ENCODE peak calls at places on chromosome 18, in seven cellular contexts. D is fibroblast of lung, T is brain microvascular endothelial cell, P is heart left ventricle, F is HFFc6, H is uterus, G is ovary. C is an unnamed sample.

GRCh38 chr18:22031581-22031980 is 137.8 kb upstream of the GATA6 start:
- DNase-seq in P (no peak), D (no peak), H (no peak), G (no peak), T (no peak), F (no peak), C (no peak)

GRCh38 chr18:73147591-73147990 is 279.8 kb upstream of the NETO1 start:
- DNase-seq in T (no peak), D (no peak), H (no peak), P (no peak), G (no peak), F (no peak), C (no peak)

GRCh38 chr18:71398530-71398929 is 1109.7 kb downstream of the SOCS6 start:
- DNase-seq in P (no peak), G (no peak), D (peak), T (peak), H (no peak), F (no peak), C (peak)

GRCh38 chr18:75880913-75881504 is 453.5 kb upstream of the SMIM21 start:
- DNase-seq in D (no peak), T (no peak), P (no peak), F (no peak), H (no peak), G (no peak), C (no peak)

GRCh38 chr18:51051105-51051712 is 21.2 kb downstream of the SMAD4 start:
- DNase-seq in P (no peak), T (peak), F (peak), G (no peak), D (peak), H (no peak), C (no peak)

GRCh38 chr18:39602112-39602511 is 2036.5 kb upstream of the CELF4 start:
- DNase-seq in T (no peak), G (no peak), H (no peak), P (no peak), F (no peak), D (no peak), C (no peak)

GRCh38 chr18:7459851-7460774 is 107.0 kb upstream of the PTPRM start:
- DNase-seq in G (peak), P (peak), T (no peak), F (no peak), D (peak), H (peak), C (no peak)

GRCh38 chr18:10442551-10442971 is 11.9 kb upstream of the APCDD1 start:
- DNase-seq in G (no peak), F (peak), H (no peak), D (no peak), P (no peak), T (no peak), C (no peak)

GRCh38 chr18:29586210-29586609 is 1409.3 kb upstream of the CDH2 start:
- DNase-seq in P (no peak), H (no peak), G (no peak), F (no peak), D (no peak), T (no peak), C (no peak)

GRCh38 chr18:55252053-55252675 is 292.9 kb upstream of the CCDC68 start:
- DNase-seq in T (no peak), F (no peak), H (no peak), D (no peak), G (no peak), P (no peak), C (peak)

GRCh38 chr18:44770641-44771040 is 90.0 kb downstream of the SETBP1 start:
- DNase-seq in F (no peak), D (no peak), T (no peak), H (no peak), G (no peak), P (no peak), C (no peak)

GRCh38 chr18:9364242-9364641 is 29.7 kb downstream of the TWSG1 start:
- DNase-seq in D (peak), F (no peak), T (no peak), P (no peak), G (no peak), H (no peak), C (peak)

GRCh38 chr18:45378308-45378707 is 237.0 kb upstream of the SLC14A2 start:
- DNase-seq in T (no peak), F (no peak), H (no peak), G (no peak), D (no peak), P (no peak), C (no peak)

GRCh38 chr18:72613589-72613988 is 69.4 kb upstream of the CBLN2 start:
- DNase-seq in T (no peak), D (no peak), P (no peak), F (no peak), H (no peak), G (no peak), C (no peak)

GRCh38 chr18:79816092-79816491 is 18.4 kb downstream of the KCNG2 start:
- DNase-seq in G (no peak), D (no peak), H (no peak), F (no peak), T (no peak), P (no peak), C (no peak)

GRCh38 chr18:49812321-49813070 is 837 bp downstream of the ACAA2 start:
- DNase-seq in F (no peak), P (no peak), T (no peak), D (peak), G (no peak), H (no peak), C (peak)

GRCh38 chr18:25310045-25310444 is 41.9 kb downstream of the ZNF521 start:
- DNase-seq in D (peak), G (no peak), F (peak), H (no peak), T (peak), P (no peak), C (peak)

GRCh38 chr18:24027156-24027555 is 12.6 kb downstream of the TTC39C start:
- DNase-seq in P (no peak), H (peak), F (peak), D (peak), T (peak), G (peak), C (peak)

GRCh38 chr18:68733693-68734092 is 18.8 kb upstream of the TMX3 start:
- DNase-seq in G (no peak), P (no peak), T (no peak), F (no peak), D (no peak), H (no peak), C (peak)

GRCh38 chr18:62975785-62976184 is 260.4 kb downstream of the PHLPP1 start:
- DNase-seq in G (no peak), F (no peak), T (no peak), D (no peak), P (no peak), H (no peak), C (no peak)

GRCh38 chr18:11470941-11471340 is 138.5 kb upstream of the SLC35G4 start:
- DNase-seq in G (no peak), F (no peak), T (no peak), P (no peak), H (no peak), D (no peak), C (no peak)

GRCh38 chr18:13185675-13186198 is 32.8 kb upstream of the LDLRAD4 start:
- DNase-seq in H (no peak), F (no peak), T (no peak), D (no peak), G (no peak), P (peak), C (no peak)

GRCh38 chr18:27185897-27186296 is 789 bp upstream of the CHST9 start:
- DNase-seq in D (no peak), T (no peak), F (no peak), H (no peak), G (no peak), P (no peak), C (no peak)

GRCh38 chr18:63189817-63190216 is 129.8 kb downstream of the BCL2 start:
- DNase-seq in T (no peak), P (no peak), H (no peak), D (no peak), F (no peak), G (no peak), C (no peak)

GRCh38 chr18:44626807-44627206 is 53.9 kb upstream of the SETBP1 start:
- DNase-seq in G (no peak), T (no peak), P (no peak), F (peak), D (peak), H (no peak), C (no peak)

GRCh38 chr18:48675330-48675761 is 136.5 kb downstream of the CTIF start:
- DNase-seq in T (peak), G (peak), P (peak), F (peak), H (peak), D (peak), C (peak)
- TF ChIP-seq CTCF in T (peak), G (peak), P (peak), F (peak), H (peak), D (peak), C (peak)

DNA sequence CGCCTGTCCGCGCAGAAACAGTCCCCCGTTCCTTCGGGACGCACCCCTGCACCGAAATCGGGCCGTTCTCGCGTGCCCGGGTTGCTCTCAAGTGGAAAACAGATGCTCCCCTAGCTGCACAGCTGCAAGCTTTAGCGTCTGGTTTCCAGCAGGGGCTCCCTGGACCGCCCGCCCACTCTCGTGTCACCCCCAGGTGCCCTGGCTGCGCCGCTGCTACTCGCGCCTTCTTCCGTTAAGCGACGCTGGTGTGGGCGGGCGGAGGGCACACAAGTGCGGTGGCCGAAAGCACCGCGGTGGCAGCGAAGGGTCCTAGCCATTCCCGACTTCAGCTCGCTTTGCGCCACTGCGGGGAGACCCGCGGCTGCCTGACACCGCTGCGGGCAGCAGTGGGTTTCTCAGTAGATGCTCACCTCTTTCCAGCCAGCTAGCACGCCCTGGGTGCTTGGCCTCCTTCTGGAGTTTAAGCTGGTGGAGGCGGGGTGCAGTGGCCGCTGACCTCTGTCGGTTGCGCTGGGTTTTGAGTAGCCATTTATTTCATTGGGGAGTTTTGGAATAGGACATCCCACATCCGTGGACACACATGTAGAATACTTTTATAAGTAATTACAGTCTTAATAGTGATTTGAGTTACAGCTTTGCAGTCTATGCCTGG is 806 bp downstream of the ZNF407 start:
- DNase-seq in D (peak), F (peak), H (no peak), T (peak), G (no peak), P (peak), C (peak)
- TF ChIP-seq CTCF in D (peak), F (peak), H (no peak), T (peak), G (no peak), P (peak), C (no peak)

GRCh38 chr18:59646228-59646945 is 50.8 kb downstream of the CCBE1 start:
- DNase-seq in D (no peak), H (peak), G (no peak), T (no peak), F (no peak), P (no peak), C (no peak)
- TF ChIP-seq CTCF in D (no peak), H (no peak), G (no peak), T (peak), F (peak), P (no peak), C (no peak)

GRCh38 chr18:36419188-36419912 is 121.8 kb downstream of the FHOD3 start:
- DNase-seq in T (no peak), G (no peak), D (no peak), F (no peak), P (no peak), H (no peak), C (no peak)

GRCh38 chr18:36415606-36416005 is 118.1 kb downstream of the FHOD3 start:
- DNase-seq in D (peak), P (no peak), F (no peak), G (no peak), H (no peak), T (no peak), C (peak)

GRCh38 chr18:36419913-36420531 is 122.5 kb downstream of the FHOD3 start:
- DNase-seq in H (no peak), F (peak), T (no peak), D (peak), P (no peak), G (no peak), C (peak)

GRCh38 chr18:36424741-36425142 is 127.2 kb downstream of the FHOD3 start:
- DNase-seq in D (no peak), H (no peak), G (no peak), F (no peak), T (no peak), P (no peak), C (no peak)

GRCh38 chr18:36420826-36421225 is 123.3 kb downstream of the FHOD3 start:
- DNase-seq in F (no peak), G (no peak), H (no peak), T (no peak), D (peak), P (no peak), C (peak)
- TF ChIP-seq CTCF in F (no peak), G (no peak), H (no peak), T (no peak), D (no peak), P (no peak), C (no peak)

GRCh38 chr18:495017-495416 is 5.5 kb downstream of the COLEC12 start:
- DNase-seq in H (no peak), T (no peak), F (no peak), G (no peak), P (no peak), D (peak), C (no peak)
- TF ChIP-seq CTCF in H (no peak), T (no peak), F (no peak), G (no peak), P (no peak), D (no peak), C (no peak)

DNA sequence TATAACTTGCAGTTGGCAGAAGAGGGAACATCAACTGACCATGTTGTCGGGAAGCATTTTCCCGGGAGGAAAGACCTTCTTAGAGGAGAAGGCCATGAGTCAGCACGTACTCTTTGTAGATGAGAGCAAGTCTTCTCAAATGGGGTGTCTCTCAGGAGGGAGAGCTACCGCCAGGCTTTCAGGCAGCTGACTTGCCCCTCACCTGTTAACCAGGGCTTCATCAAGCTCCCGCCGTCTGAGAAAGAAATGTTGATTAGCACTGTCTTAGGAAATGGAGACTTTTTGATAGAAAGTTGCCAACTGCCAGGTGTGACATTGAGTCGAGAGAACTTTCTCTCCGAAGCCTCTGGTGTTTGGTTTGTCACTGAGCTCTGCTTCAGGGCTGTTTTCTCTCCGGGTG is 196.1 kb downstream of the ZNF407 start:
- DNase-seq in H (no peak), F (no peak), P (no peak), D (no peak), G (no peak), T (no peak), C (no peak)
- TF ChIP-seq CTCF in H (no peak), F (no peak), P (no peak), D (no peak), G (no peak), T (no peak), C (no peak)

GRCh38 chr18:70299393-70299792 is 10.5 kb downstream of the SOCS6 start:
- DNase-seq in H (no peak), P (no peak), F (no peak), D (no peak), T (no peak), G (no peak), C (no peak)
- TF ChIP-seq CTCF in H (no peak), P (peak), F (no peak), D (no peak), T (no peak), G (no peak), C (no peak)